ENCODE peak calls at places on chromosome 7, in four cellular contexts. H, P, J and A are unnamed samples.

GRCh38 chr7:780516-780915 is 51.8 kb upstream of the SUN1 start:
- DNase-seq in H (no peak), P (no peak), J (no peak), A (no peak)

GRCh38 chr7:82897500-82897899 is 265.2 kb downstream of the PCLO start:
- DNase-seq in H (no peak), P (no peak), J (no peak), A (no peak)

GRCh38 chr7:54877683-54878082 is 118.7 kb upstream of the SEC61G start:
- DNase-seq in H (no peak), P (peak), J (no peak), A (no peak)

GRCh38 chr7:49564379-49564714 is 209.1 kb upstream of the VWC2 start:
- DNase-seq in H (no peak), P (no peak), J (no peak), A (no peak)

GRCh38 chr7:36766451-36766850 is 42.2 kb upstream of the AOAH start:
- DNase-seq in H (no peak), P (no peak), J (no peak), A (no peak)

GRCh38 chr7:106112118-106112971 is at the start of gene SYPL1:
- DNase-seq in H (peak), P (peak), J (peak), A (peak)

GRCh38 chr7:132906193-132906829 is 175.6 kb downstream of the CHCHD3 start:
- DNase-seq in H (no peak), P (no peak), J (no peak), A (no peak)

GRCh38 chr7:147578196-147578595 is 1012.4 kb upstream of the C7orf33 start:
- DNase-seq in H (no peak), P (no peak), J (no peak), A (peak)

GRCh38 chr7:142364551-142364950 is 106.7 kb upstream of the PRSS58 start:
- DNase-seq in H (no peak), P (no peak), J (no peak), A (no peak)

GRCh38 chr7:26787696-26788095 is 76.7 kb downstream of the SKAP2 start:
- DNase-seq in H (no peak), P (no peak), J (no peak), A (no peak)

GRCh38 chr7:156994417-156994816 is 16.0 kb downstream of the MNX1 start:
- DNase-seq in H (no peak), P (no peak), J (no peak), A (no peak)

GRCh38 chr7:20835111-20835750 is 48.5 kb upstream of the SP8 start:
- DNase-seq in H (no peak), P (no peak), J (no peak), A (no peak)

GRCh38 chr7:2572101-2572842 is 13.5 kb downstream of the IQCE start:
- DNase-seq in H (no peak), P (no peak), J (no peak), A (no peak)

GRCh38 chr7:78587443-78588044 is 789.0 kb downstream of the PHTF2 start:
- DNase-seq in H (no peak), P (no peak), J (no peak), A (no peak)

GRCh38 chr7:23468721-23469149 is 1.6 kb downstream of the IGF2BP3 start:
- DNase-seq in H (no peak), P (no peak), J (peak), A (no peak)